ENCODE peak calls at places on chromosome 6, in six cellular contexts. U, X, A, M, T and Q are unnamed samples.

GRCh38 chr6:130598021-130598989 is 228.9 kb upstream of the SMLR1 start:
- DNase-seq in X (no peak), U (no peak), M (no peak), T (no peak), A (no peak), Q (no peak)

GRCh38 chr6:83908813-83909212 is 49.3 kb downstream of the CYB5R4 start:
- DNase-seq in X (peak; percentile 45), T (no peak), M (no peak), A (no peak), U (no peak), Q (no peak)

GRCh38 chr6:133160531-133160930 is 80.6 kb upstream of the EYA4 start:
- DNase-seq in X (no peak), M (no peak), T (no peak), U (no peak), A (no peak), Q (no peak)

GRCh38 chr6:34671362-34671761 is 25.2 kb downstream of the ILRUN start:
- DNase-seq in A (no peak), T (no peak), M (no peak), U (no peak), X (no peak), Q (no peak)

GRCh38 chr6:137892271-137892708 is 25.2 kb downstream of the TNFAIP3 start:
- DNase-seq in A (no peak), U (no peak), T (no peak), X (peak; percentile 65), M (no peak), Q (no peak)

GRCh38 chr6:43256670-43257664 is 13.7 kb downstream of the TTBK1 start:
- DNase-seq in A (no peak), M (no peak), T (no peak), U (no peak), X (no peak), Q (no peak)

GRCh38 chr6:138580801-138581200 is 81.5 kb upstream of the NHSL1 start:
- DNase-seq in T (no peak), X (no peak), M (no peak), A (no peak), U (no peak), Q (no peak)

GRCh38 chr6:33430991-33431879 is 11.4 kb downstream of the SYNGAP1 start:
- DNase-seq in T (peak; percentile 75), M (peak; percentile 84), A (peak; percentile 85), X (no peak), U (no peak), Q (no peak)

GRCh38 chr6:151485616-151486015 is 8.2 kb upstream of the CCDC170 start:
- DNase-seq in M (no peak), X (no peak), U (no peak), T (no peak), A (no peak), Q (no peak)

GRCh38 chr6:150347845-150348244 is 21.0 kb upstream of the IYD start:
- DNase-seq in M (peak; percentile 77), A (no peak), X (no peak), T (no peak), U (no peak), Q (no peak)

GRCh38 chr6:80280258-80281010 is 174.0 kb downstream of the BCKDHB start:
- DNase-seq in X (peak; percentile 24), A (no peak), M (no peak), T (peak; percentile 2), U (no peak), Q (peak; percentile 28)

GRCh38 chr6:121879149-121879548 is 443.7 kb downstream of the GJA1 start:
- DNase-seq in T (no peak), M (no peak), X (no peak), U (no peak), A (no peak), Q (no peak)

GRCh38 chr6:53825514-53826321 is 30.9 kb downstream of the LRRC1 start:
- DNase-seq in T (no peak), U (peak; percentile 36), A (no peak), X (no peak), M (no peak), Q (no peak)

GRCh38 chr6:90068835-90069478 is 174.7 kb downstream of the GJA10 start:
- DNase-seq in A (no peak), T (no peak), M (no peak), U (no peak), X (no peak), Q (no peak)

GRCh38 chr6:47483853-47484546 is 6.4 kb downstream of the CD2AP start:
- DNase-seq in X (no peak), T (no peak), A (peak; percentile 63), U (no peak), M (no peak), Q (no peak)

GRCh38 chr6:112180095-112180820 is 74.1 kb downstream of the LAMA4 start:
- DNase-seq in T (peak; percentile 86), X (peak; percentile 72), A (peak; percentile 80), U (peak; percentile 46), M (peak; percentile 53), Q (peak; percentile 61)

GRCh38 chr6:27296106-27296783 is 15.8 kb downstream of the POM121L2 start:
- DNase-seq in U (no peak), M (no peak), X (no peak), T (peak; percentile 4), A (no peak), Q (peak; percentile 55)

GRCh38 chr6:33167374-33168148 is 24.7 kb downstream of the COL11A2 start:
- DNase-seq in M (peak; percentile 28), T (no peak), X (no peak), U (no peak), A (no peak), Q (no peak)

GRCh38 chr6:2939315-2940009 is 31.9 kb downstream of the SERPINB6 start:
- DNase-seq in T (no peak), U (peak; percentile 13), A (no peak), M (no peak), X (no peak), Q (no peak)

GRCh38 chr6:34743625-34744293 is 13.5 kb upstream of the SNRPC start:
- DNase-seq in X (no peak), U (no peak), T (no peak), A (no peak), M (no peak), Q (peak; percentile 58)

GRCh38 chr6:20708367-20709124 is 174.3 kb downstream of the CDKAL1 start:
- DNase-seq in M (no peak), X (no peak), T (no peak), U (no peak), A (peak; percentile 80), Q (no peak)

GRCh38 chr6:90219168-90219985 is 77.3 kb downstream of the BACH2 start:
- DNase-seq in X (peak; percentile 61), T (peak; percentile 37), M (no peak), A (peak; percentile 91), U (peak; percentile 35), Q (peak; percentile 56)

GRCh38 chr6:30744054-30744805 is at the start of gene IER3:
- DNase-seq in A (peak; percentile 67), T (peak; percentile 83), M (peak; percentile 61), U (peak; percentile 93), X (peak; percentile 76), Q (peak; percentile 93)

GRCh38 chr6:26142026-26142425 is 54.8 kb downstream of the HFE start:
- DNase-seq in M (no peak), U (no peak), X (no peak), A (no peak), T (no peak), Q (no peak)

GRCh38 chr6:162785632-162786242 is 58.0 kb downstream of the PACRG start:
- DNase-seq in A (no peak), U (no peak), T (no peak), M (no peak), X (no peak), Q (no peak)

GRCh38 chr6:2868637-2869379 is 27.1 kb upstream of the SERPINB1 start:
- DNase-seq in U (no peak), X (no peak), T (no peak), M (no peak), A (no peak), Q (no peak)

GRCh38 chr6:90681863-90682262 is 95.0 kb upstream of the MAP3K7 start:
- DNase-seq in U (no peak), X (no peak), M (no peak), A (no peak), T (no peak), Q (no peak)

GRCh38 chr6:149254241-149254640 is 63.3 kb upstream of the TAB2 start:
- DNase-seq in X (no peak), M (no peak), U (no peak), T (no peak), A (no peak), Q (no peak)

GRCh38 chr6:68533339-68533795 is 101.7 kb upstream of the ADGRB3 start:
- DNase-seq in M (no peak), A (no peak), X (no peak), T (no peak), U (no peak), Q (no peak)

GRCh38 chr6:10081957-10082356 is 332.9 kb downstream of the TFAP2A start:
- DNase-seq in A (no peak), U (no peak), X (no peak), M (no peak), T (no peak), Q (no peak)

GRCh38 chr6:4017847-4018193 is 61.1 kb downstream of the FAM217A start:
- DNase-seq in M (no peak), T (peak; percentile 84), U (no peak), X (no peak), A (peak; percentile 82), Q (no peak)

GRCh38 chr6:2245954-2246863 is 804 bp upstream of the GMDS start:
- DNase-seq in T (peak; percentile 83), A (peak; percentile 99), U (peak; percentile 94), X (no peak), M (peak; percentile 46), Q (peak; percentile 76)

GRCh38 chr6:39411465-39411864 is 89.0 kb upstream of the KCNK16 start:
- DNase-seq in M (no peak), U (no peak), T (no peak), A (no peak), X (no peak), Q (no peak)

GRCh38 chr6:139533573-139534471 is 159.4 kb upstream of the CITED2 start:
- DNase-seq in X (peak; percentile 59), T (peak; percentile 90), M (no peak), A (no peak), U (peak; percentile 81), Q (peak; percentile 91)

GRCh38 chr6:166958926-166959861 is 2.8 kb upstream of the RNASET2 start:
- DNase-seq in M (peak; percentile 65), T (peak; percentile 8), U (peak; percentile 61), X (no peak), A (no peak), Q (no peak)

GRCh38 chr6:136089885-136090284 is 160.2 kb downstream of the MTFR2 start:
- DNase-seq in X (no peak), T (no peak), U (no peak), M (no peak), A (no peak), Q (no peak)

GRCh38 chr6:14283600-14284235 is 166.1 kb downstream of the CD83 start:
- DNase-seq in M (no peak), T (no peak), U (no peak), A (peak; percentile 47), X (no peak), Q (no peak)